ENCODE peak calls at places on chromosomes 1 and 21, in six cellular contexts. G, L, W, H, V and P are unnamed samples.

GRCh38 chr1:206472454-206472853 is 2.2 kb downstream of the IKBKE start:
- DNase-seq in G (peak; percentile 31), L (no peak), W (peak; percentile 58), H (no peak), V (peak; percentile 42), P (peak; percentile 81)

GRCh38 chr1:200877839-200878551 is 5.2 kb downstream of the GPR25 start:
- DNase-seq in G (no peak), L (peak; percentile 89), W (no peak), H (peak; percentile 33), V (no peak), P (no peak)

GRCh38 chr1:55741516-55741915 is 526.4 kb upstream of the USP24 start:
- DNase-seq in G (no peak), L (no peak), W (no peak), H (no peak), V (no peak), P (no peak)

GRCh38 chr1:29465755-29466154 is 229.4 kb downstream of the PTPRU start:
- DNase-seq in G (peak; percentile 33), L (no peak), W (peak; percentile 43), H (no peak), V (no peak), P (no peak)

GRCh38 chr1:64082459-64082858 is 121.0 kb upstream of the UBE2U start:
- DNase-seq in G (no peak), L (no peak), W (no peak), H (no peak), V (no peak), P (no peak)

GRCh38 chr1:31573261-31573660 is 3.1 kb upstream of the TINAGL1 start:
- DNase-seq in G (no peak), L (no peak), W (no peak), H (peak; percentile 36), V (no peak), P (no peak)

GRCh38 chr1:206631085-206631509 is 4.2 kb upstream of the DYRK3 start:
- DNase-seq in G (peak; percentile 78), L (peak; percentile 60), W (peak; percentile 86), H (peak; percentile 68), V (peak; percentile 58), P (peak; percentile 84)

GRCh38 chr1:150149490-150150453 is at the start of gene PLEKHO1:
- DNase-seq in G (peak; percentile 27), L (no peak), W (peak; percentile 82), H (peak; percentile 68), V (peak; percentile 92), P (no peak)

GRCh38 chr1:43414634-43415223 is 25.0 kb downstream of the SZT2 start:
- DNase-seq in G (peak; percentile 62), L (no peak), W (peak; percentile 90), H (peak; percentile 85), V (peak; percentile 72), P (peak; percentile 22)

GRCh38 chr1:85894651-85895050 is 186.4 kb upstream of the ZNHIT6 start:
- DNase-seq in G (peak; percentile 25), L (peak; percentile 3), W (peak; percentile 14), H (peak; percentile 50), V (peak; percentile 59), P (no peak)

GRCh38 chr1:48693674-48694347 is 82.9 kb downstream of the BEND5 start:
- DNase-seq in G (no peak), L (no peak), W (no peak), H (no peak), V (no peak), P (no peak)

GRCh38 chr1:207064546-207064945 is 11.5 kb downstream of the PFKFB2 start:
- DNase-seq in G (no peak), L (no peak), W (no peak), H (no peak), V (no peak), P (no peak)

GRCh38 chr21:30882907-30883597 is 1.7 kb upstream of the KRTAP11-1 start:
- DNase-seq in G (no peak), L (no peak), W (no peak), H (no peak), V (no peak), P (no peak)

GRCh38 chr21:38965910-38966504 is 160.3 kb downstream of the ETS2 start:
- DNase-seq in G (peak; percentile 94), L (no peak), W (peak; percentile 79), H (peak; percentile 62), V (peak; percentile 29), P (no peak)

DNA sequence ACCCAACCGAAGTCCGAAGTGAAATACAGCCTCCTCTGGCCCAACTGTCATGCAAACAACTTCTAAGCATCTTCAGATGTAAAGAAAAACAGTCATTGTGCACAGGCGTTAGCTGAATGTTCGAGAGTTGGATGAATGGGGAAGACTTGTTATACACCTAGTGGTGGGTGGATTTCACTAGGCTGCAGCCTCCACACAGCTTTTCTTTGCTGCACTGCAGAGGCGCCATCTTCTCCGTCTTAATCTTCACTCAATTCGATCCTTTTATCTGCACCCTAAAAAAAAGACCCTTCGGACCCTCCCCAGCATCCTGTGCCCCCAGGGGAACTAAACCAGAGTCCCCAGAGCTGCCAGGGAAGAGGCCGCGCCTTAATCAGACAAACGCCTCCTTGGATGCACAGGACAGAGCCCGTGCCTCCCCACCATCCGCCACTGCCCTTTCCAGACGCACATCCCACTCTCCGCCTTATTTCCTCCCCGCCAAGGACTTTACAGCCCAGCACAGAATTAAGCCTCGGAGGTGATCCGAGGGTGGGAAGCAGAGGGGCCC is 1.4 kb downstream of the APP start:
- DNase-seq in G (peak; percentile 41), L (peak; percentile 24), W (no peak), H (peak; percentile 53), V (peak; percentile 71), P (peak; percentile 71)
- TF ChIP-seq CTCF in G (no peak), L (peak; percentile 15), W (no peak), H (peak; percentile 22), V (peak; percentile 54), P (peak; percentile 16)

GRCh38 chr1:175269151-175269550 is 76.6 kb upstream of the KIAA0040 start:
- DNase-seq in G (no peak), L (no peak), W (no peak), H (no peak), V (no peak), P (no peak)

GRCh38 chr1:175270361-175270760 is 77.8 kb upstream of the KIAA0040 start:
- DNase-seq in G (no peak), L (no peak), W (no peak), H (no peak), V (no peak), P (no peak)

GRCh38 chr1:175268720-175269119 is 76.1 kb upstream of the KIAA0040 start:
- DNase-seq in G (no peak), L (no peak), W (no peak), H (no peak), V (no peak), P (no peak)

GRCh38 chr1:175272361-175272760 is 79.8 kb upstream of the KIAA0040 start:
- DNase-seq in G (no peak), L (no peak), W (no peak), H (no peak), V (no peak), P (no peak)

GRCh38 chr1:175267716-175268416 is 75.3 kb upstream of the KIAA0040 start:
- DNase-seq in G (no peak), L (no peak), W (no peak), H (no peak), V (no peak), P (no peak)
- H3K4me3 ChIP-seq in G (no peak overlapping the region), L (no peak overlapping the region), W (no peak overlapping the region), H (no peak overlapping the region), V (no peak overlapping the region), P (no peak overlapping the region)

GRCh38 chr1:92459871-92460320 is 26.8 kb downstream of the GFI1 start:
- DNase-seq in G (no peak), L (no peak), W (peak; percentile 27), H (no peak), V (no peak), P (peak; percentile 97)
- TF ChIP-seq GABPA in G (no peak), L (no peak), W (peak; percentile 40), H (no peak), V (no peak), P (peak; percentile 41)

GRCh38 chr1:93463960-93464359 is 16.0 kb downstream of the FNBP1L start:
- DNase-seq in G (no peak), L (no peak), W (no peak), H (no peak), V (no peak), P (no peak)
- TF ChIP-seq CTCF in G (no peak), L (no peak), W (no peak), H (no peak), V (no peak), P (no peak)

GRCh38 chr1:184019066-184019465 is 18.5 kb downstream of the COLGALT2 start:
- DNase-seq in G (no peak), L (no peak), W (no peak), H (no peak), V (no peak), P (no peak)
- H3K4me3 ChIP-seq in G (no peak overlapping the region), L (no peak overlapping the region), W (no peak overlapping the region), H (no peak overlapping the region), V (no peak overlapping the region), P (no peak overlapping the region)

GRCh38 chr1:101004061-101004460 is 21.5 kb downstream of the DPH5 start:
- DNase-seq in G (peak; percentile 96), L (no peak), W (no peak), H (no peak), V (no peak), P (peak; percentile 38)

GRCh38 chr1:101004666-101005065 is 20.9 kb downstream of the DPH5 start:
- DNase-seq in G (peak; percentile 9), L (no peak), W (no peak), H (no peak), V (no peak), P (no peak)

GRCh38 chr1:101003012-101003650 is 22.5 kb downstream of the DPH5 start:
- DNase-seq in G (peak; percentile 20), L (no peak), W (no peak), H (no peak), V (no peak), P (no peak)

GRCh38 chr1:101000141-101000867 is 25.3 kb downstream of the DPH5 start:
- DNase-seq in G (no peak), L (no peak), W (no peak), H (no peak), V (no peak), P (no peak)

DNA sequence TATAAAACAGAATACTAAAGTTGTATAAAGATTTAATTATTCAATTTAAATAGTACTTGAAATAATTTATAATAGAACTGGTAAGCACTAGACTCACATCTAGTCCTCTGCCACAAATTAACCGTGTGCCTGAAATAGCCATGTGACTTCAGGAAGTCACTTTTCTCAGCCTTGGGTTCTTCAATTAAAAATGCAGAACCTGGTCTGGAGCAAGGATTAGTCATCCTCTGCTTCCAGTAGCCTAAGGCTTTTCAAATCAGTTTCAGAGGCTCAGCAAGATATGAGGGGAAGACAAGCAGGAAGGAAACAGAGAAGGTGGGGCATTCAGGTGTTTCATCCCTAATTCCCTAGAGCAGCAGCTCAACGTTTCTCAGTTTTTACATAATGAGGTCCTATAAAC is 23.0 kb downstream of the DPH5 start:
- DNase-seq in G (no peak), L (no peak), W (peak; percentile 20), H (no peak), V (no peak), P (peak; percentile 15)
- TF ChIP-seq GABPA in G (no peak), L (no peak), W (no peak), H (no peak), V (no peak), P (no peak)